ENCODE peak calls at places on chromosomes 6 and 20, in six cellular contexts. U is endothelial cell of umbilical vein, X is GM12878, V is A549, I is HepG2, P is K562. F is an unnamed sample.

GRCh38 chr6:11869656-11870340 is 91.2 kb upstream of the ADTRP start:
- DNase-seq in U (peak; percentile 68), X (no peak), V (no peak), I (no peak), P (no peak), F (no peak)

GRCh38 chr6:32692019-32692418 is 25.6 kb upstream of the HLA-DQB1 start:
- DNase-seq in U (peak; percentile 23), X (peak; percentile 50), V (peak; percentile 21), I (peak; percentile 35), P (no peak), F (no peak)

GRCh38 chr6:133972388-133972787 is 19.4 kb downstream of the TBPL1 start:
- DNase-seq in U (no peak), X (no peak), V (no peak), I (no peak), P (no peak), F (no peak)

GRCh38 chr6:107867302-107867615 is 43.1 kb upstream of the SCML4 start:
- DNase-seq in U (no peak), X (no peak), V (no peak), I (no peak), P (no peak), F (no peak)

GRCh38 chr6:139519571-139520031 is 145.2 kb upstream of the CITED2 start:
- DNase-seq in U (no peak), X (no peak), V (no peak), I (no peak), P (no peak), F (peak; percentile 20)

GRCh38 chr20:57509665-57510237 is 15.2 kb downstream of the CTCFL start:
- DNase-seq in U (no peak), X (no peak), V (peak; percentile 45), I (peak; percentile 35), P (peak; percentile 55), F (peak; percentile 65)

GRCh38 chr20:47054506-47054905 is 159.9 kb downstream of the EYA2 start:
- DNase-seq in U (no peak), X (no peak), V (no peak), I (no peak), P (no peak), F (no peak)

GRCh38 chr6:149963462-149964242 is at the start of gene ULBP1:
- DNase-seq in U (peak; percentile 67), X (no peak), V (peak; percentile 88), I (no peak), P (peak; percentile 96), F (peak; percentile 74)

DNA sequence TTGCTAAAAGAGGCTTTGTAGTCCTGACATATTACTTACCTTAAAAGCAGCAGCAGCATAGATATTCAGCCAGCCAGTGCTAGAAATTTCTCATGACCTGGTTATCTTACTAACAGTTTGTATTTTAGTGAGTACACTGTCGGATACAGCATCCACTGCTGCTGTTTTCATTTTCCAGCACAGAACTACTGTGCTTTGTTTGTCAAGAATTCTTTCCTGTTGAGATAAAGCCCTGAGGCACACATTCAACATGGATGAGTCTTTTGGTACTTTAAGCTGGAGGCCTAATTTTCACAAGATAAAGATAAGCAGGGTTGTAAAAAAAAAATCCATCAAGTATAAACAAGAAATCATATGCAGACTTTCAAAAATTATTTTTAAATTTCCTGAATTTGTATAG is 311.1 kb upstream of the OPRM1 start:
- DNase-seq in U (no peak), X (no peak), V (no peak), I (no peak), P (no peak), F (no peak)
- TF ChIP-seq MYC in U (no peak), X (no peak), V (no peak), I (no peak), P (no peak), F (no peak)

DNA sequence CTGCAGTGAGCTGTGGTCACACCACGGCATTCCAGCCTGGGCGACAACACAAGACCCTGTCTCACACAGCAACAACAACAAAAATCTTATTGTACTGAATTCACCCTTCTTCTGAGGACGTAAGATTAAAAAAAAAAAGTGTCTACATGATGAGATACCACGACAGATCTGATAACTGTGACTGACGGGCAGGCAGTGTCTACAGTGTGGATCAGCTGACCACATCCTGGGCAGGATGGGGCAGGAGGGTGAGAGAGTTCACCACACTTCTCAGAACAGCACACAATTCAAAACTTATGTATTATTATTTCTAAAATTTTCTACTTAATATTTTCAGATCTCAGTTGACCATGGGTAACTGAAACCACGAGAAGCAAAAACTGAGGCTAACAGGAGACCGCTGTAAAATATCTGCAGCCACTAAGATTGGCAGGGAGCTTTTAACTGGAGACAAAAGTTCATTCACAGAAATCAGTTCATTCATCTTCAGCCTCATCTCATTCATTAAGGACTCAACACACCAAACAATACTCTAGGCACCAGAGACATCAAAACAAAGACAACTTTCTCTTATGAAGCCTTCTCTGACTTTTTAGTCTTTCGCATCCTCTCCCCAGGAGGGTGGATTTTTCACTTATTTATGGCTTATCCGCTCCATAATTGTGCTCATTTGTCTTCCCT is 15.7 kb upstream of the NHSL1 start:
- DNase-seq in U (no peak), X (no peak), V (no peak), I (no peak), P (no peak), F (peak; percentile 15)
- H3K4me3 ChIP-seq in U (no peak overlapping the region), X (no peak overlapping the region), V (no peak overlapping the region), I (no peak overlapping the region), P (no peak overlapping the region), F (no peak overlapping the region)

GRCh38 chr6:53391170-53391569 is 42.4 kb upstream of the ELOVL5 start:
- DNase-seq in U (peak; percentile 71), X (no peak), V (no peak), I (no peak), P (no peak), F (no peak)

GRCh38 chr6:53398541-53399344 is 50.0 kb upstream of the ELOVL5 start:
- DNase-seq in U (no peak), X (no peak), V (peak; percentile 16), I (no peak), P (no peak), F (no peak)

GRCh38 chr6:53397283-53397682 is 48.5 kb upstream of the ELOVL5 start:
- DNase-seq in U (no peak), X (no peak), V (no peak), I (no peak), P (no peak), F (no peak)

GRCh38 chr6:53394704-53395103 is 46.0 kb upstream of the ELOVL5 start:
- DNase-seq in U (no peak), X (no peak), V (no peak), I (no peak), P (no peak), F (no peak)

GRCh38 chr6:53395986-53396385 is 47.2 kb upstream of the ELOVL5 start:
- DNase-seq in U (no peak), X (no peak), V (no peak), I (no peak), P (no peak), F (no peak)
- TF ChIP-seq POLR2A in U (no peak), X (no peak), V (no peak), I (no peak), P (no peak), F (no peak)

GRCh38 chr20:49712118-49712517 is 1.6 kb downstream of the B4GALT5 start:
- DNase-seq in U (no peak), X (no peak), V (no peak), I (no peak), P (no peak), F (peak; percentile 62)

GRCh38 chr20:49713779-49714712 is at the start of gene B4GALT5:
- DNase-seq in U (peak; percentile 78), X (no peak), V (peak; percentile 72), I (peak; percentile 66), P (peak; percentile 94), F (peak; percentile 97)

GRCh38 chr20:49711331-49711987 is 2.2 kb downstream of the B4GALT5 start:
- DNase-seq in U (no peak), X (no peak), V (no peak), I (no peak), P (no peak), F (no peak)

GRCh38 chr20:49715466-49715865 is 1.8 kb upstream of the B4GALT5 start:
- DNase-seq in U (no peak), X (no peak), V (no peak), I (no peak), P (no peak), F (no peak)

GRCh38 chr20:49712918-49713778 is 530 bp downstream of the B4GALT5 start:
- DNase-seq in U (peak; percentile 48), X (no peak), V (no peak), I (no peak), P (peak; percentile 68), F (peak; percentile 82)
- TF ChIP-seq MYC in U (no peak), X (no peak), V (no peak), I (no peak), P (no peak), F (no peak)

GRCh38 chr6:56247654-56248122 is 308 bp upstream of the COL21A1 start:
- DNase-seq in U (no peak), X (no peak), V (no peak), I (no peak), P (no peak), F (no peak)
- H3K4me3 ChIP-seq in U (peak overlapping the region; percentile 25), X (no peak overlapping the region), V (peak overlapping the region; percentile 46), I (no peak overlapping the region), P (no peak overlapping the region), F (no peak overlapping the region)

GRCh38 chr20:36847710-36848040 is 28.3 kb upstream of the TLDC2 start:
- DNase-seq in U (no peak), X (no peak), V (no peak), I (no peak), P (no peak), F (no peak)

GRCh38 chr20:36848078-36848660 is 27.8 kb upstream of the TLDC2 start:
- DNase-seq in U (peak; percentile 46), X (no peak), V (peak; percentile 66), I (no peak), P (no peak), F (no peak)

GRCh38 chr20:36845288-36845969 is 30.5 kb upstream of the TLDC2 start:
- DNase-seq in U (no peak), X (no peak), V (no peak), I (no peak), P (no peak), F (no peak)

GRCh38 chr20:36848677-36849076 is 27.3 kb upstream of the TLDC2 start:
- DNase-seq in U (no peak), X (no peak), V (no peak), I (no peak), P (no peak), F (no peak)

GRCh38 chr20:36847009-36847709 is 28.8 kb upstream of the TLDC2 start:
- DNase-seq in U (no peak), X (no peak), V (no peak), I (no peak), P (no peak), F (no peak)
- TF ChIP-seq POLR2A in U (no peak), X (no peak), V (no peak), I (no peak), P (no peak), F (no peak)

GRCh38 chr6:131761061-131761761 is 46.6 kb upstream of the ENPP1 start:
- DNase-seq in U (no peak), X (no peak), V (no peak), I (no peak), P (no peak), F (no peak)
- TF ChIP-seq MYC in U (no peak), X (no peak), V (no peak), I (no peak), P (no peak), F (no peak)